ENCODE peak calls at places on chromosome 16, in five cellular contexts. One of them, this sample, is unnamed.

GRCh38 chr16:17063156-17063555 is 407.6 kb downstream of the XYLT1 start:
- DNase-seq in MCF 10A: no peak
- DNase-seq in lower lobe of right lung: no peak
- DNase-seq in NCI-H1048: no peak
- DNase-seq in GM12891: no peak
- DNase-seq in this sample: no peak

GRCh38 chr16:71568541-71568940 is 8.4 kb downstream of the TAT start:
- DNase-seq in NCI-H1048: no peak
- DNase-seq in MCF 10A: no peak
- DNase-seq in GM12891: no peak
- DNase-seq in lower lobe of right lung: no peak
- DNase-seq in this sample: no peak

GRCh38 chr16:87160752-87161337 is 156.3 kb downstream of the C16orf95 start:
- DNase-seq in MCF 10A: peak; percentile 72
- DNase-seq in NCI-H1048: no peak
- DNase-seq in GM12891: no peak
- DNase-seq in lower lobe of right lung: no peak
- DNase-seq in this sample: no peak

GRCh38 chr16:80948886-80949502 is 57.7 kb downstream of the CMC2 start:
- DNase-seq in GM12891: peak; percentile 35
- DNase-seq in NCI-H1048: peak; percentile 8
- DNase-seq in lower lobe of right lung: peak; percentile 61
- DNase-seq in MCF 10A: peak; percentile 50
- DNase-seq in this sample: peak; percentile 7

GRCh38 chr16:80680046-80680445 is 124.4 kb downstream of the CDYL2 start:
- DNase-seq in MCF 10A: no peak
- DNase-seq in NCI-H1048: no peak
- DNase-seq in lower lobe of right lung: no peak
- DNase-seq in GM12891: no peak
- DNase-seq in this sample: no peak

GRCh38 chr16:54411555-54411954 is 125.0 kb upstream of the IRX3 start:
- DNase-seq in NCI-H1048: no peak
- DNase-seq in lower lobe of right lung: no peak
- DNase-seq in MCF 10A: no peak
- DNase-seq in GM12891: no peak
- DNase-seq in this sample: no peak

GRCh38 chr16:50102046-50102756 is 36.4 kb downstream of the HEATR3 start:
- DNase-seq in GM12891: no peak
- DNase-seq in MCF 10A: peak; percentile 54
- DNase-seq in NCI-H1048: no peak
- DNase-seq in lower lobe of right lung: no peak
- DNase-seq in this sample: no peak

GRCh38 chr16:5309946-5310611 is 212.5 kb upstream of the EEF2KMT start:
- DNase-seq in lower lobe of right lung: no peak
- DNase-seq in MCF 10A: no peak
- DNase-seq in NCI-H1048: no peak
- DNase-seq in GM12891: no peak
- DNase-seq in this sample: no peak

GRCh38 chr16:9016824-9017223 is 53.1 kb upstream of the USP7 start:
- DNase-seq in MCF 10A: no peak
- DNase-seq in GM12891: no peak
- DNase-seq in lower lobe of right lung: no peak
- DNase-seq in NCI-H1048: no peak
- DNase-seq in this sample: no peak

GRCh38 chr16:88047462-88047861 is 96.2 kb downstream of the BANP start:
- DNase-seq in GM12891: no peak
- DNase-seq in MCF 10A: no peak
- DNase-seq in lower lobe of right lung: no peak
- DNase-seq in NCI-H1048: no peak
- DNase-seq in this sample: no peak

GRCh38 chr16:55418586-55418985 is 60.4 kb upstream of the MMP2 start:
- DNase-seq in lower lobe of right lung: no peak
- DNase-seq in MCF 10A: peak; percentile 15
- DNase-seq in NCI-H1048: no peak
- DNase-seq in GM12891: no peak
- DNase-seq in this sample: no peak

GRCh38 chr16:1781254-1781653 is 1.1 kb downstream of the SPSB3 start:
- DNase-seq in lower lobe of right lung: no peak
- DNase-seq in NCI-H1048: no peak
- DNase-seq in GM12891: no peak
- DNase-seq in MCF 10A: no peak
- DNase-seq in this sample: no peak

GRCh38 chr16:66701516-66701915 is 5.0 kb upstream of the CMTM4 start:
- DNase-seq in MCF 10A: no peak
- DNase-seq in GM12891: no peak
- DNase-seq in lower lobe of right lung: no peak
- DNase-seq in NCI-H1048: no peak
- DNase-seq in this sample: no peak

GRCh38 chr16:8828541-8829165 is 31.0 kb downstream of the PMM2 start:
- DNase-seq in NCI-H1048: no peak
- DNase-seq in lower lobe of right lung: no peak
- DNase-seq in MCF 10A: peak; percentile 67
- DNase-seq in GM12891: no peak
- DNase-seq in this sample: no peak

GRCh38 chr16:4795181-4795827 is at the start of gene SMIM22:
- DNase-seq in NCI-H1048: no peak
- DNase-seq in GM12891: no peak
- DNase-seq in lower lobe of right lung: peak; percentile 81
- DNase-seq in MCF 10A: no peak
- DNase-seq in this sample: no peak